ENCODE peak calls at places on chromosomes 12 and 14, in four cellular contexts. S is GM20000, Q is GM19239, G is uterus. A is an unnamed sample.

GRCh38 chr12:21428241-21428640 is 9.2 kb upstream of the PYROXD1 start:
- DNase-seq in Q (no peak), S (no peak), G (no peak), A (no peak)

GRCh38 chr12:109677323-109677722 is 36.3 kb upstream of the FAM222A start:
- DNase-seq in G (no peak), S (no peak), Q (no peak), A (no peak)

GRCh38 chr14:24426912-24427536 is 2.4 kb downstream of the CBLN3 start:
- DNase-seq in G (no peak), S (no peak), Q (no peak), A (no peak)

GRCh38 chr12:9349888-9350885 is 142.0 kb upstream of the PZP start:
- DNase-seq in S (no peak), G (no peak), Q (no peak), A (no peak)

GRCh38 chr14:72649603-72650227 is 244.2 kb downstream of the DPF3 start:
- DNase-seq in Q (no peak), G (no peak), S (no peak), A (no peak)

GRCh38 chr12:52149651-52150241 is 42.1 kb downstream of the KRT80 start:
- DNase-seq in G (no peak), S (no peak), Q (no peak), A (no peak)

GRCh38 chr12:8771072-8771471 is 51.3 kb upstream of the A2ML1 start:
- DNase-seq in Q (no peak), G (no peak), S (no peak), A (no peak)

GRCh38 chr12:93427779-93428564 is 13.8 kb downstream of the UBE2N start:
- DNase-seq in G (no peak), S (no peak), Q (no peak), A (no peak)

GRCh38 chr12:53952871-53953734 is 1.6 kb upstream of the HOXC12 start:
- DNase-seq in Q (no peak), G (peak; percentile 13), S (no peak), A (no peak)

GRCh38 chr12:105522166-105522825 is 191.8 kb downstream of the C12orf75 start:
- DNase-seq in G (no peak), Q (no peak), S (no peak), A (no peak)

A was measured in stimulated activated naive CD8-positive, alpha-beta T cell treated with anti-CD3 and anti-CD28 coated beads, Interleukin-15, amount 100 ng/mL, for 72 hours.